ENCODE peak calls at places on chromosomes 11 and 22, in five cellular contexts. F, U, Q, K and Z are unnamed samples.

GRCh38 chr11:68038226-68038717 is 553 bp upstream of the TCIRG1 start:
- DNase-seq in F (no peak), U (peak; percentile 28), Q (no peak), K (peak; percentile 94), Z (no peak)

GRCh38 chr22:37569921-37570660 is 9.8 kb downstream of the LGALS2 start:
- DNase-seq in F (no peak), U (peak; percentile 80), Q (no peak), K (peak; percentile 99), Z (no peak)

GRCh38 chr11:69172674-69173073 is 16.9 kb downstream of the SMIM38 start:
- DNase-seq in F (no peak), U (no peak), Q (no peak), K (no peak), Z (no peak)

GRCh38 chr11:22828373-22828772 is 1.2 kb downstream of the SVIP start:
- DNase-seq in F (no peak), U (no peak), Q (no peak), K (no peak), Z (no peak)

GRCh38 chr11:68142028-68142412 is 20.8 kb upstream of the CHKA start:
- DNase-seq in F (no peak), U (peak; percentile 22), Q (peak; percentile 74), K (peak; percentile 90), Z (no peak)

GRCh38 chr22:28442951-28443876 is 236.4 kb downstream of the TTC28 start:
- DNase-seq in F (no peak), U (peak; percentile 83), Q (peak; percentile 17), K (peak; percentile 74), Z (peak; percentile 87)

GRCh38 chr11:4522339-4522738 is 22.7 kb upstream of the OR52M1 start:
- DNase-seq in F (no peak), U (no peak), Q (no peak), K (no peak), Z (no peak)

GRCh38 chr22:29934596-29934995 is 51.6 kb downstream of the MTMR3 start:
- DNase-seq in F (no peak), U (no peak), Q (no peak), K (no peak), Z (no peak)

GRCh38 chr11:73464347-73464746 is 88.1 kb downstream of the RELT start:
- DNase-seq in F (no peak), U (no peak), Q (no peak), K (no peak), Z (peak; percentile 79)

GRCh38 chr11:74278721-74279148 is 32.7 kb downstream of the P4HA3 start:
- DNase-seq in F (no peak), U (no peak), Q (no peak), K (peak; percentile 31), Z (peak; percentile 99)

GRCh38 chr22:46830001-46830715 is 67.7 kb downstream of the TBC1D22A start:
- DNase-seq in F (no peak), U (peak; percentile 32), Q (no peak), K (no peak), Z (no peak)

GRCh38 chr22:37403267-37403960 is 23.9 kb downstream of the ELFN2 start:
- DNase-seq in F (no peak), U (no peak), Q (no peak), K (no peak), Z (no peak)

GRCh38 chr11:40269865-40270264 is 1189.6 kb downstream of the LRRC4C start:
- DNase-seq in F (no peak), U (no peak), Q (no peak), K (no peak), Z (no peak)

GRCh38 chr11:126853732-126854131 is 146.8 kb downstream of the KIRREL3 start:
- DNase-seq in F (no peak), U (no peak), Q (no peak), K (no peak), Z (no peak)

GRCh38 chr22:17781319-17782031 is 7.2 kb upstream of the BID start:
- DNase-seq in F (no peak), U (no peak), Q (peak; percentile 67), K (no peak), Z (peak; percentile 89)

GRCh38 chr11:10581481-10582019 is 13.1 kb upstream of the LYVE1 start:
- DNase-seq in F (peak; percentile 29), U (no peak), Q (no peak), K (peak; percentile 12), Z (no peak)

GRCh38 chr22:34055525-34056200 is 135.4 kb upstream of the LARGE1 start:
- DNase-seq in F (no peak), U (peak; percentile 3), Q (no peak), K (no peak), Z (no peak)

GRCh38 chr22:26170112-26170492 is 840 bp downstream of the SEZ6L start:
- DNase-seq in F (no peak), U (no peak), Q (no peak), K (no peak), Z (no peak)

GRCh38 chr11:129639300-129639699 is 176.3 kb upstream of the TMEM45B start:
- DNase-seq in F (no peak), U (no peak), Q (peak; percentile 56), K (no peak), Z (peak; percentile 71)

GRCh38 chr11:76626921-76627391 is 43.6 kb downstream of the LRRC32 start:
- DNase-seq in F (peak; percentile 69), U (no peak), Q (peak; percentile 78), K (no peak), Z (peak; percentile 63)

GRCh38 chr11:29773656-29774264 is 243.1 kb downstream of the KCNA4 start:
- DNase-seq in F (no peak), U (no peak), Q (no peak), K (peak; percentile 19), Z (peak; percentile 93)

GRCh38 chr11:4184163-4184916 is 89.7 kb downstream of the RRM1 start:
- DNase-seq in F (no peak), U (no peak), Q (no peak), K (no peak), Z (peak; percentile 19)